ENCODE peak calls at places on chromosomes 4 and X, in nine cellular contexts. One of them, this sample, is unnamed.

GRCh38 chr4:138897818-138898226 is 117.8 kb upstream of the NOCT start:
- ATAC-seq in natural killer cell: no peak
- ATAC-seq in heart left ventricle: peak
- ATAC-seq in heart right ventricle: no peak
- ATAC-seq in pancreas: peak
- ATAC-seq in SK-N-SH treated with all-trans-retinoic acid at 6 μM for 48 hours: peak
- ATAC-seq in PC-3: peak
- ATAC-seq in left colon: no peak
- ATAC-seq in omental fat pad: no peak
- ATAC-seq in this sample: no peak

GRCh38 chr4:45647823-45648222 is 476.0 kb downstream of the GABRG1 start:
- ATAC-seq in natural killer cell: no peak
- ATAC-seq in heart left ventricle: no peak
- ATAC-seq in heart right ventricle: no peak
- ATAC-seq in pancreas: no peak
- ATAC-seq in SK-N-SH treated with all-trans-retinoic acid at 6 μM for 48 hours: no peak
- ATAC-seq in PC-3: no peak
- ATAC-seq in left colon: peak
- ATAC-seq in omental fat pad: no peak
- ATAC-seq in this sample: no peak

GRCh38 chr4:3384391-3384770 is 57.4 kb upstream of the HGFAC start:
- ATAC-seq in natural killer cell: no peak
- ATAC-seq in heart left ventricle: no peak
- ATAC-seq in heart right ventricle: no peak
- ATAC-seq in pancreas: no peak
- ATAC-seq in SK-N-SH treated with all-trans-retinoic acid at 6 μM for 48 hours: no peak
- ATAC-seq in PC-3: no peak
- ATAC-seq in left colon: no peak
- ATAC-seq in omental fat pad: no peak
- ATAC-seq in this sample: no peak

GRCh38 chr4:6464842-6465588 is 7.4 kb downstream of the PPP2R2C start:
- ATAC-seq in natural killer cell: no peak
- ATAC-seq in heart left ventricle: no peak
- ATAC-seq in heart right ventricle: no peak
- ATAC-seq in pancreas: no peak
- ATAC-seq in SK-N-SH treated with all-trans-retinoic acid at 6 μM for 48 hours: no peak
- ATAC-seq in PC-3: no peak
- ATAC-seq in left colon: no peak
- ATAC-seq in omental fat pad: no peak
- ATAC-seq in this sample: no peak

GRCh38 chr4:89492476-89493110 is 185.0 kb upstream of the GPRIN3 start:
- ATAC-seq in natural killer cell: no peak
- ATAC-seq in heart left ventricle: no peak
- ATAC-seq in heart right ventricle: no peak
- ATAC-seq in pancreas: peak
- ATAC-seq in SK-N-SH treated with all-trans-retinoic acid at 6 μM for 48 hours: no peak
- ATAC-seq in PC-3: peak
- ATAC-seq in left colon: no peak
- ATAC-seq in omental fat pad: peak
- ATAC-seq in this sample: peak

GRCh38 chr4:184854673-184855072 is 28.9 kb upstream of the ACSL1 start:
- ATAC-seq in natural killer cell: no peak
- ATAC-seq in heart left ventricle: no peak
- ATAC-seq in heart right ventricle: peak
- ATAC-seq in pancreas: no peak
- ATAC-seq in SK-N-SH treated with all-trans-retinoic acid at 6 μM for 48 hours: no peak
- ATAC-seq in PC-3: no peak
- ATAC-seq in left colon: no peak
- ATAC-seq in omental fat pad: no peak
- ATAC-seq in this sample: no peak

GRCh38 chr4:151948351-151949016 is 187.7 kb upstream of the GATB start:
- ATAC-seq in natural killer cell: no peak
- ATAC-seq in heart left ventricle: no peak
- ATAC-seq in heart right ventricle: no peak
- ATAC-seq in pancreas: no peak
- ATAC-seq in SK-N-SH treated with all-trans-retinoic acid at 6 μM for 48 hours: no peak
- ATAC-seq in PC-3: peak
- ATAC-seq in left colon: no peak
- ATAC-seq in omental fat pad: no peak
- ATAC-seq in this sample: no peak

GRCh38 chr4:108099838-108100237 is 68.9 kb downstream of the LEF1 start:
- ATAC-seq in natural killer cell: no peak
- ATAC-seq in heart left ventricle: no peak
- ATAC-seq in heart right ventricle: no peak
- ATAC-seq in pancreas: no peak
- ATAC-seq in SK-N-SH treated with all-trans-retinoic acid at 6 μM for 48 hours: no peak
- ATAC-seq in PC-3: no peak
- ATAC-seq in left colon: no peak
- ATAC-seq in omental fat pad: no peak
- ATAC-seq in this sample: no peak

GRCh38 chrX:25523574-25523973 is 507.8 kb upstream of the ARX start:
- ATAC-seq in natural killer cell: no peak
- ATAC-seq in heart left ventricle: no peak
- ATAC-seq in heart right ventricle: no peak
- ATAC-seq in pancreas: peak
- ATAC-seq in SK-N-SH treated with all-trans-retinoic acid at 6 μM for 48 hours: peak
- ATAC-seq in PC-3: no peak
- ATAC-seq in left colon: no peak
- ATAC-seq in omental fat pad: no peak
- ATAC-seq in this sample: no peak

GRCh38 chrX:48848847-48849246 is 13.4 kb upstream of the PCSK1N start:
- ATAC-seq in natural killer cell: no peak
- ATAC-seq in heart left ventricle: no peak
- ATAC-seq in heart right ventricle: no peak
- ATAC-seq in pancreas: no peak
- ATAC-seq in SK-N-SH treated with all-trans-retinoic acid at 6 μM for 48 hours: no peak
- ATAC-seq in PC-3: no peak
- ATAC-seq in left colon: no peak
- ATAC-seq in omental fat pad: no peak
- ATAC-seq in this sample: no peak